ENCODE peak calls at places on chromosomes 2 and 18, in five cellular contexts. J is astrocyte of the spinal cord, Z is ascending aorta, A is tibial nerve, W is neural crest cell. M is an unnamed sample.

GRCh38 chr2:63054812-63055509 is 4.3 kb downstream of the OTX1 start:
- DNase-seq in Z (no peak), J (no peak), A (no peak), W (no peak), M (no peak)

GRCh38 chr2:144489315-144489920 is 30.5 kb downstream of the ZEB2 start:
- DNase-seq in A (no peak), W (no peak), Z (no peak), J (no peak), M (no peak)

GRCh38 chr2:101435011-101435862 is 39.7 kb downstream of the RFX8 start:
- DNase-seq in W (peak), A (no peak), Z (no peak), J (peak), M (peak)

GRCh38 chr2:96870631-96871255 is 863 bp upstream of the SEMA4C start:
- DNase-seq in J (peak), Z (no peak), W (no peak), A (no peak), M (no peak)

GRCh38 chr2:27494944-27495554 is at the start of gene FNDC4:
- DNase-seq in Z (no peak), W (peak), A (no peak), J (peak), M (peak)

GRCh38 chr18:47100214-47100831 is 50.0 kb downstream of the HDHD2 start:
- DNase-seq in Z (no peak), A (peak), J (peak), W (peak), M (peak)

GRCh38 chr2:232522014-232522854 is 2.0 kb downstream of the PRSS56 start:
- DNase-seq in Z (no peak), A (peak), J (no peak), W (peak), M (peak)

GRCh38 chr2:42492691-42493467 is 903 bp downstream of the KCNG3 start:
- DNase-seq in A (no peak), J (no peak), W (peak), Z (no peak), M (no peak)

GRCh38 chr2:72006188-72006736 is 141.4 kb downstream of the CYP26B1 start:
- DNase-seq in A (no peak), Z (no peak), W (no peak), J (no peak), M (no peak)

GRCh38 chr18:9337875-9338274 is 3.3 kb downstream of the TWSG1 start:
- DNase-seq in A (no peak), Z (no peak), W (no peak), J (peak), M (peak)

GRCh38 chr2:194044321-194044720 is 1612.7 kb upstream of the SLC39A10 start:
- DNase-seq in A (no peak), Z (no peak), W (no peak), J (no peak), M (no peak)

GRCh38 chr18:58335223-58335622 is 291.2 kb downstream of the NEDD4L start:
- DNase-seq in Z (no peak), J (no peak), A (no peak), W (no peak), M (no peak)

GRCh38 chr2:97996679-97997078 is 931 bp upstream of the TMEM131 start:
- DNase-seq in Z (no peak), J (no peak), A (no peak), W (no peak), M (no peak)

GRCh38 chr2:158482594-158482993 is 25.8 kb downstream of the PKP4 start:
- DNase-seq in W (no peak), Z (no peak), J (peak), A (no peak), M (no peak)

GRCh38 chr2:23566236-23567142 is 181.5 kb downstream of the KLHL29 start:
- DNase-seq in A (no peak), Z (no peak), W (no peak), J (no peak), M (peak)

GRCh38 chr2:6835467-6835866 is 30.2 kb downstream of the CMPK2 start:
- DNase-seq in Z (no peak), A (no peak), W (no peak), J (no peak), M (no peak)

GRCh38 chr2:199902486-199903110 is 8.5 kb upstream of the C2orf69 start:
- DNase-seq in J (no peak), Z (no peak), W (no peak), A (no peak), M (no peak)

DNA sequence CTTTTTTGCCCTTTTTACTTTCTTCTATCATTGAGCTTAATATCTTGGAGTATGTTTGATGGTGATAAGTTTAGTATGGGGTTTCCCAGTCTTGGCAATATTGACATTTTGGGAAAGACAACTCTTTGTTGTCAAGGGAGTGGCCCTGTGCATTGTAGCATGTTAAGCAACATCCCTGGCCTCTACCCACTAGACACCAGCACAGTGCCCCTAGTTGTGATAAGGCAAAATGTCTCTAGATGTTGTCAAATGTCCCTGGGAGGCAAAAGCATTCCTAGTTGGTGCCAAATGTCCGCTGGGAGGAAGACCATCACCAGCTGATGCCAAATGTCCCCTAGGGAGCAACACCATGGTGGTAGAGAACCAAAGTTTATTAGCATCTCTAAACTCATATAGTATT is 28.2 kb downstream of the GULP1 start:
- DNase-seq in Z (no peak), A (no peak), J (no peak), W (no peak), M (no peak)
- TF ChIP-seq CTCF in Z (no peak), A (no peak), J (no peak), W (peak), M (no peak)

DNA sequence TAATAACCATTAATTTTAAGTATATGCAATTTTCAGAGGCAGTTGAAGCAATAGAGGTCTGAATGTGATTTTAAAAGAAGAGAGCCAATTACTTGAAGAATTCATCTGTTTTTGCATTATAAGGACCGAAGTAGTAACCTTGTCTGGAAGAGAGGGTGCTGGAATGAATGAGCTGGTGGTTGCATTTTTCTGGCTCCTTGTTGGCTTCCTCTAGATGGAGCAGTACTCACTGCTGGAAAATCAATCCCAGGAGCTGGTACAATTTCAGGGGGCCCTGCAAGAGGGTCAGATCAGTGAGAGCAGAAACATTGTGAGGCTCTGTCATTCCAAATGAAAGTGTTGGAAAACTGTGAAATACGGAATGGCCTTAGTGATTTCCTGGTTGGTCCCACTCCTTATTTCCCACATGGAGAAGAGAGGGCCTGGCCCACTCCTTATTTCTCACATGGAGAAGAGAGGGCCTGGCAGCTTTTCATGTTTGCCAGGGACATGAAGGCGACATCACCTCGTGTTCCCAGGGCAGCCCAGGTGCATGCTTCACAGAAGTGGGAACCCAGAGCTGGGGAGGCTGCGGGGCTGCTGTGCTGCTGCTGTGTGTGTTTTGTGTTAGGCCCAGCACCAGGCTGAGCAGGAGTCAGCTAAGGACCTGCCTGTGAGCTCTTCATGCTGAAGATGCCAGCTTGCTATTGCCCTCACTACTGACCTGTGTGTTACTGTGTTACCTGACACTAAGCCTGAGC is 197.4 kb downstream of the SNTG2 start:
- DNase-seq in Z (no peak), A (no peak), W (no peak), J (no peak), M (no peak)
- TF ChIP-seq CTCF in Z (no peak), A (no peak), W (no peak), J (no peak), M (no peak)

GRCh38 chr2:175003875-175004729 is 1.1 kb downstream of the CHN1 start:
- DNase-seq in W (peak), Z (no peak), J (peak), A (no peak), M (no peak)

GRCh38 chr2:175002547-175003274 is 2.5 kb downstream of the CHN1 start:
- DNase-seq in A (no peak), Z (no peak), W (no peak), J (no peak), M (no peak)

GRCh38 chr2:175004730-175004979 is 526 bp downstream of the CHN1 start:
- DNase-seq in A (no peak), W (no peak), Z (no peak), J (no peak), M (no peak)

GRCh38 chr2:175007510-175007909 is 2.3 kb upstream of the CHN1 start:
- DNase-seq in A (no peak), W (no peak), J (no peak), Z (no peak), M (no peak)

DNA sequence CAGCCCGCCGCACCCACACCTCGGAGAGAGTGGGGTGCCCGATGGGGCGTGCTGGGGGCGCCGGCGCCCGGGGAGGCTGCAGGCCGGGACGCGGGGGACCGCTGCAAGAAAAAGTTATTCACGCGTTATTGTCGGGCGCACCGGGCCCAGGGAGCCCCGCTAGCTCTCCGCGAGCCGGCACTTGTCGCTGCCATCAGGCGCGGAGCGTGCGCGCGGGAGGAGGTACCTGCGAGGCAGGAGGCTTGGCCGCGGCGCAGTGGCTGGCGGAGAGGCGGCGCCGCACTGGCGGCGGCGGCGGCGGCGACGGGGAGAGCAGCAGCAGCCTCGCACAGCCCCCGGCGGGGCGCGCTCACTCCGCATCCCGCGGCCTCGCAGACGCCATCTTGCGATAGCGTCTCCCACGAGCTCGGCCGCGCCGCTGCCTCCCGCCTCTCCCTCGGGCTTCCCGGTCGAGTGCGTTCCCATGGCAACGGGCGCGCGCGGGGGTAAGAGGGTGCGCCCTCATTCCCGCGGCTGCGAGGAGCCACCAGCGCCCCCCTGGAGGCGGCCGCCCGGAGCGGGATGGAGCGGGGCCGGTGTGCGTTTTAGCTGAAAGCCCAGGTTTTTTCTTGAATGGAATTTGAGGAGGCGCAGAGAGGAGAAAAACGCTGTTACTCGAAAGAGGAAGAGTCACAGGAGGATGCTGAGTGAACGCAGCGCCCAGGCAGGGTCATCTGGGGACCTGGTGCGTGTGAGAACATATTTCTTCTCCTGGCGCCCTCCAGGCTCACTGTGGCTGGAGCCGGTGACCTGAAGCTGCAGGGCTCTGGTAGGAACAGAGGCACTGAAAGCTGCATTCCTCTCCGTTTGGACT is at the start of gene CHN1:
- DNase-seq in A (peak), Z (no peak), W (peak), J (peak), M (peak)
- TF ChIP-seq CTCF in A (no peak), Z (no peak), W (peak), J (no peak), M (no peak)

GRCh38 chr2:64913357-64913869 is 75.8 kb upstream of the SLC1A4 start:
- DNase-seq in A (no peak), J (no peak), Z (no peak), W (no peak), M (no peak)
- TF ChIP-seq CTCF in A (no peak), J (peak), Z (no peak), W (peak), M (no peak)

GRCh38 chr18:629303-630150 is 27.9 kb upstream of the TYMS start:
- DNase-seq in J (no peak), W (no peak), A (no peak), Z (no peak), M (no peak)
- TF ChIP-seq CTCF in J (peak), W (peak), A (no peak), Z (no peak), M (peak)

GRCh38 chr2:81389203-81389602 is 1084.7 kb upstream of the LRRTM1 start:
- DNase-seq in Z (no peak), J (no peak), W (no peak), A (no peak), M (no peak)
- TF ChIP-seq CTCF in Z (no peak), J (no peak), W (peak), A (no peak), M (peak)

GRCh38 chr2:222024934-222025890 is 273.6 kb downstream of the PAX3 start:
- DNase-seq in Z (no peak), J (peak), A (no peak), W (peak), M (peak)
- TF ChIP-seq CTCF in Z (peak), J (peak), A (peak), W (peak), M (peak)

GRCh38 chr2:190328748-190329147 is 9.1 kb upstream of the HIBCH start:
- DNase-seq in J (peak), Z (no peak), W (no peak), A (no peak), M (peak)
- TF ChIP-seq CTCF in J (peak), Z (peak), W (peak), A (no peak), M (peak)

M was measured in AG10803.